ENCODE peak calls at places on chromosomes 2 and 18, in ten cellular contexts. N is upper lobe of right lung; S is CD8-positive, alpha-beta memory T cell; R is frontal cortex; F is HS-27A; E is GM23338; M is NCI-H1417; T is bronchial epithelial cell; W is Kasumi-1; A is NCI-H345. X is an unnamed sample.

GRCh38 chr2:112686348-112687217 is 34.2 kb upstream of the NT5DC4 start:
- DNase-seq in N (no peak), S (no peak), R (no peak), F (no peak), E (no peak), M (no peak), T (no peak), W (no peak), A (no peak), X (no peak)

GRCh38 chr2:227479865-227480475 is 8.0 kb downstream of the AGFG1 start:
- DNase-seq in N (no peak), S (no peak), R (peak; percentile 45), F (no peak), E (no peak), M (no peak), T (no peak), W (peak; percentile 42), A (no peak), X (no peak)

GRCh38 chr18:36640005-36640952 is 188.5 kb downstream of the TPGS2 start:
- DNase-seq in N (no peak), S (no peak), R (no peak), F (no peak), E (no peak), M (no peak), T (no peak), W (no peak), A (no peak), X (no peak)

GRCh38 chr2:126543081-126543480 is 112.9 kb upstream of the GYPC start:
- DNase-seq in N (no peak), S (no peak), R (no peak), F (no peak), E (peak; percentile 27), M (no peak), T (no peak), W (peak; percentile 77), A (no peak), X (no peak)

GRCh38 chr2:44938287-44939073 is 3.0 kb upstream of the SIX3 start:
- DNase-seq in N (no peak), S (no peak), R (no peak), F (no peak), E (peak; percentile 76), M (peak; percentile 71), T (no peak), W (no peak), A (peak; percentile 32), X (no peak)

GRCh38 chr2:88250402-88250801 is 80.3 kb downstream of the THNSL2 start:
- DNase-seq in N (no peak), S (no peak), R (no peak), F (no peak), E (no peak), M (no peak), T (no peak), W (no peak), A (no peak), X (no peak)

GRCh38 chr2:44455877-44456276 is 94.1 kb downstream of the CAMKMT start:
- DNase-seq in N (no peak), S (no peak), R (no peak), F (no peak), E (no peak), M (no peak), T (no peak), W (no peak), A (no peak), X (no peak)

GRCh38 chr2:211085056-211085680 is 528.8 kb downstream of the CPS1 start:
- DNase-seq in N (no peak), S (no peak), R (peak; percentile 13), F (peak; percentile 14), E (peak; percentile 77), M (peak; percentile 20), T (peak; percentile 49), W (peak; percentile 18), A (peak; percentile 32), X (no peak)

GRCh38 chr2:28633739-28634138 is 117.9 kb upstream of the PPP1CB start:
- DNase-seq in N (no peak), S (no peak), R (no peak), F (no peak), E (no peak), M (no peak), T (peak; percentile 99), W (no peak), A (no peak), X (no peak)

GRCh38 chr2:179096090-179096489 is 46.2 kb upstream of the CCDC141 start:
- DNase-seq in N (no peak), S (peak; percentile 20), R (no peak), F (no peak), E (no peak), M (peak; percentile 42), T (peak; percentile 49), W (peak; percentile 60), A (peak; percentile 73), X (no peak)

X was measured in T1000.